ENCODE peak calls at places on chromosomes 11 and 22, in eight cellular contexts. U is HCT116, B is GM23338, G is GM12878, Q is HepG2, A is K562, E is HL-60, W is SK-N-SH. X is an unnamed sample.

GRCh38 chr11:122843281-122844150 is 5.2 kb downstream of the CRTAM start:
- DNase-seq in A (no peak), U (no peak), E (no peak), W (no peak), B (no peak), Q (peak; percentile 81), G (no peak), X (no peak)

GRCh38 chr11:134026655-134027343 is 42.1 kb upstream of the JAM3 start:
- DNase-seq in G (no peak), W (peak; percentile 81), E (no peak), U (no peak), B (peak; percentile 45), Q (no peak), A (no peak), X (no peak)

GRCh38 chr11:14259186-14259784 is 99.7 kb downstream of the RRAS2 start:
- DNase-seq in B (peak; percentile 35), A (no peak), Q (no peak), E (no peak), G (no peak), W (no peak), U (no peak), X (no peak)

GRCh38 chr22:43570531-43571144 is 158.8 kb downstream of the MPPED1 start:
- DNase-seq in U (no peak), A (no peak), Q (no peak), W (no peak), E (no peak), B (peak; percentile 21), G (no peak), X (no peak)

GRCh38 chr11:76219243-76219642 is 12.9 kb upstream of the WNT11 start:
- DNase-seq in U (no peak), E (no peak), A (no peak), G (no peak), Q (no peak), B (no peak), W (no peak), X (no peak)

GRCh38 chr22:48347311-48347710 is 1480.4 kb downstream of the BRD1 start:
- DNase-seq in B (no peak), G (no peak), A (no peak), Q (no peak), E (no peak), U (no peak), W (no peak), X (no peak)

GRCh38 chr11:69382131-69383128 is 88.5 kb downstream of the MYEOV start:
- DNase-seq in W (peak; percentile 6), A (peak; percentile 97), U (peak; percentile 70), B (peak; percentile 50), Q (no peak), G (peak; percentile 36), E (peak; percentile 85), X (no peak)

GRCh38 chr11:76655466-76656086 is 15.0 kb downstream of the LRRC32 start:
- DNase-seq in W (no peak), B (no peak), A (no peak), E (no peak), G (no peak), Q (no peak), U (no peak), X (no peak)

GRCh38 chr11:7154881-7155344 is 66.1 kb downstream of the RBMXL2 start:
- DNase-seq in G (no peak), E (no peak), U (no peak), A (no peak), Q (no peak), B (no peak), W (peak; percentile 57), X (no peak)

GRCh38 chr11:44946268-44946667 is 4.4 kb downstream of the TP53I11 start:
- DNase-seq in W (no peak), G (no peak), A (no peak), B (no peak), Q (no peak), U (no peak), E (no peak), X (no peak)

GRCh38 chr11:75422248-75423231 is 10.5 kb downstream of the KLHL35 start:
- DNase-seq in G (no peak), U (no peak), W (no peak), A (peak; percentile 76), Q (peak; percentile 86), B (no peak), E (no peak), X (no peak)

GRCh38 chr22:17119481-17120202 is 1.5 kb downstream of the TMEM121B start:
- DNase-seq in U (no peak), B (peak; percentile 80), G (no peak), A (peak; percentile 54), E (no peak), Q (no peak), W (peak; percentile 50), X (no peak)

GRCh38 chr11:126415128-126415527 is 59.6 kb downstream of the ST3GAL4 start:
- DNase-seq in Q (no peak), U (no peak), W (no peak), E (no peak), B (no peak), G (no peak), A (no peak), X (no peak)

GRCh38 chr11:44825058-44825795 is 98.5 kb downstream of the TSPAN18 start:
- DNase-seq in A (no peak), E (no peak), Q (no peak), G (no peak), W (no peak), U (no peak), B (no peak), X (no peak)

GRCh38 chr11:34977039-34977906 is 60.9 kb downstream of the PDHX start:
- DNase-seq in G (no peak), B (no peak), A (no peak), W (no peak), Q (no peak), E (no peak), U (peak; percentile 33), X (peak; percentile 92)

GRCh38 chr11:66044757-66045156 is 4.2 kb downstream of the GAL3ST3 start:
- DNase-seq in A (no peak), E (no peak), U (no peak), Q (no peak), B (no peak), W (no peak), G (no peak), X (no peak)

GRCh38 chr11:72598901-72599300 is 75.3 kb downstream of the PDE2A start:
- DNase-seq in Q (peak; percentile 28), E (no peak), W (peak; percentile 83), G (no peak), U (no peak), B (peak; percentile 79), A (peak; percentile 54), X (no peak)

GRCh38 chr11:71064183-71064582 is 188.2 kb downstream of the SHANK2 start:
- DNase-seq in Q (no peak), B (no peak), W (no peak), U (no peak), A (no peak), E (no peak), G (no peak), X (no peak)
- TF ChIP-seq REST in Q (no peak), B (no peak), W (no peak), U (no peak), A (no peak), E (no peak), G (no peak), X (no peak)

GRCh38 chr22:32100711-32101110 is 57.6 kb downstream of the SLC5A1 start:
- DNase-seq in A (no peak), G (no peak), W (no peak), U (no peak), E (no peak), Q (no peak), B (no peak), X (no peak)

DNA sequence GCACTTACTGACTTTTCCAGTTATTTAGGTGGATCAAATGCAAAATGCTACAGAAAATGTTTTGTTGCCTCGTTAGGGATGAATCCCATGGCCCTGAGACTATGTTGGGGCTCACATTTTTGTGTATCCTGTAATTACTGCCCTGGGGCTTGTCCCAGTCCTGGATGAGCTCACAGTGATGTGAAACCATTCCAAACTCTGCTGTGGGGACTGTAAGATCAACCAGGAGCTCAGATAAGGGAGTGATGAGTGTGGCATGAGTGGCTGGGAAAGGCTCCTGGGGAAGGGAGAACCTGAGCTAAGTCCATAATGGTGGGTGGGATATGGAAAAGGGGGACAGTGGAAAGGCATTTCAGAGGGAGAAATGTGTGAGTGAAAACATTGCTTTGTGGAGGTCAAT is 54.0 kb downstream of the SLC5A1 start:
- DNase-seq in A (no peak), E (no peak), U (no peak), Q (no peak), B (no peak), W (no peak), G (no peak), X (no peak)
- H3K27me3 ChIP-seq in A (no peaks in the 10 kb centered on the region), E (peaks cover 6% of the 10 kb centered on the region), U (peaks cover 44% of the 10 kb centered on the region), Q (no peaks in the 10 kb centered on the region), B (peaks cover 8% of the 10 kb centered on the region), W (peaks cover 3% of the 10 kb centered on the region), G (no peaks in the 10 kb centered on the region), X (no peaks in the 10 kb centered on the region)

GRCh38 chr11:93169143-93169542 is 28.6 kb downstream of the SLC36A4 start:
- DNase-seq in B (no peak), E (no peak), Q (no peak), G (no peak), U (no peak), W (no peak), A (no peak), X (no peak)

GRCh38 chr11:93169950-93170561 is 27.7 kb downstream of the SLC36A4 start:
- DNase-seq in U (peak; percentile 22), A (no peak), Q (peak; percentile 24), B (peak; percentile 69), W (peak; percentile 13), G (no peak), E (no peak), X (peak; percentile 7)

GRCh38 chr11:93166194-93166593 is 31.6 kb downstream of the SLC36A4 start:
- DNase-seq in Q (no peak), A (no peak), E (no peak), B (no peak), U (no peak), G (no peak), W (no peak), X (no peak)

DNA sequence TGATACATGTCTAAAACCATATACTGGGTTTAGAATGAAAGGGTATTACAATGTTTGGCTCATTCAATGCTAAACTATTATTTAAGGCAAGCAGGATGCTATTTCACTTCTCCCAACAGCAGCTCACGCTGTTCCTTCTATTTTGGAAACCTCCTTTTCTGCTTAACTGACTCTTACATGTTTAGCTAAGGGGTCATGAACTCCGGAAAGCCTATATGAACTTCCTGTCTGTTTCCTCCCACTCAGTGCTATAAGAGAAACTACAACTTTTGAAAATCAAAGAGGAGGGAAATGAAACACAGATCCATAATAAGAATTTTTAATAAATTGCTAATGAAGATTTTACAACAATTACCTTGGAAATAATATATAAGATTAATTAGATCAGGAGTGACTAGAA is 30.9 kb downstream of the SLC36A4 start:
- DNase-seq in E (no peak), W (no peak), A (no peak), G (no peak), B (no peak), U (no peak), Q (no peak), X (no peak)
- TF ChIP-seq REST in E (no peak), W (no peak), A (no peak), G (no peak), B (no peak), U (no peak), Q (no peak), X (no peak)

DNA sequence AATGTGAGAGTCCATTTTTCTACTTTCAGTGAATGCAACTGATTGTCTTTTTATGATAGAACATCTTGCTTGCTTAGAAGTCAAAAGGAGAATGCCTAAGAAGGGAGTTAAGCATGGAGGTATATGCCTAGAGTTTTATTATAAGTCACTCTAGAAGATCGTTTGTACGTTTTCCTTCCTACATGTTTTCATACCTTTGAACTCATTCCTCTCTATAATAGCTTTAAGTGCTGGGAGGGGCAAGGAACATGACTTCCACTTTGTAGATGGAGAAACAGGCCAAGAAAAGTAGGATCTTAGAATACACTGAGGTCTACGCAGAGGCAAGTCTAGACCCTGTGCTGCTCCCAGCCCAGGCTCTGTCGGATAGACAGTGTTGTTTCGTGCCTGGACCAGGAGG is 114.3 kb downstream of the ZBTB16 start:
- DNase-seq in E (no peak), B (no peak), G (no peak), U (no peak), W (no peak), Q (no peak), A (no peak), X (no peak)
- H3K27me3 ChIP-seq in E (no peaks in the 10 kb centered on the region), B (no peaks in the 10 kb centered on the region), G (no peaks in the 10 kb centered on the region), U (peaks cover 82% of the 10 kb centered on the region), W (peaks cover 56% of the 10 kb centered on the region), Q (no peaks in the 10 kb centered on the region), A (peaks cover 66% of the 10 kb centered on the region), X (peaks cover 16% of the 10 kb centered on the region)